ENCODE peak calls at places on chromosome 9, in six cellular contexts. F, H, E, N, X and Z are unnamed samples.

GRCh38 chr9:136655244-136656225 is 7.2 kb upstream of the EGFL7 start:
- ATAC-seq in X (no peak), F (peak), N (no peak), H (no peak), E (peak), Z (peak)

GRCh38 chr9:137417161-137418021 is 5.6 kb downstream of the EXD3 start:
- ATAC-seq in E (peak), N (peak), H (no peak), X (no peak), F (no peak), Z (no peak)

GRCh38 chr9:131382850-131383729 is 10.8 kb upstream of the PRRC2B start:
- ATAC-seq in H (peak), N (no peak), X (peak), F (peak), E (peak), Z (peak)

GRCh38 chr9:79809931-79810330 is 238.2 kb downstream of the TLE4 start:
- ATAC-seq in F (no peak), N (no peak), E (no peak), H (no peak), X (peak), Z (no peak)

GRCh38 chr9:132630811-132631210 is 39.0 kb downstream of the DDX31 start:
- ATAC-seq in F (no peak), H (no peak), N (no peak), E (no peak), X (no peak), Z (no peak)

GRCh38 chr9:88660611-88661010 is 125.6 kb downstream of the NXNL2 start:
- ATAC-seq in H (no peak), F (no peak), E (no peak), X (peak), N (no peak), Z (no peak)

GRCh38 chr9:97386265-97386633 is 25.6 kb upstream of the TDRD7 start:
- ATAC-seq in X (no peak), F (no peak), H (no peak), N (no peak), E (no peak), Z (peak)

GRCh38 chr9:130893250-130894101 is 3.1 kb downstream of the QRFP start:
- ATAC-seq in E (peak), X (no peak), H (peak), N (peak), F (no peak), Z (peak)

GRCh38 chr9:107481035-107481434 is 8.5 kb downstream of the KLF4 start:
- ATAC-seq in E (no peak), F (no peak), H (no peak), N (no peak), X (peak), Z (peak)

GRCh38 chr9:24118170-24118569 is 292.1 kb upstream of the ELAVL2 start:
- ATAC-seq in N (no peak), X (no peak), E (no peak), F (no peak), H (no peak), Z (no peak)

GRCh38 chr9:87612536-87612935 is 113.4 kb upstream of the CTSL start:
- ATAC-seq in E (no peak), F (no peak), N (no peak), X (no peak), H (no peak), Z (no peak)

GRCh38 chr9:38690574-38690973 is 29.4 kb downstream of the FAM240B start:
- ATAC-seq in X (no peak), E (no peak), N (no peak), F (no peak), H (no peak), Z (no peak)

GRCh38 chr9:84856181-84856632 is 186.7 kb downstream of the NTRK2 start:
- ATAC-seq in N (no peak), E (peak), F (peak), X (peak), H (no peak), Z (peak)

GRCh38 chr9:110248361-110248760 is 7.9 kb downstream of the TXN start:
- ATAC-seq in X (no peak), F (no peak), E (no peak), H (no peak), N (no peak), Z (no peak)

GRCh38 chr9:129005336-129005997 is 22.7 kb downstream of the SH3GLB2 start:
- ATAC-seq in X (no peak), E (no peak), H (no peak), F (no peak), N (no peak), Z (no peak)